ENCODE peak calls at places on chromosomes 7 and 10, in eight cellular contexts. R is tibial artery, I is cardiac fibroblast, X is hepatocyte, T is foreskin fibroblast, B is epithelial cell of proximal tubule, G is HFF-Myc, N is upper lobe of right lung. E is an unnamed sample.

GRCh38 chr10:5216801-5217200 is 20.2 kb downstream of the AKR1C4 start:
- DNase-seq in G (no peak), T (no peak), N (no peak), B (no peak), R (no peak), X (no peak), I (no peak), E (no peak)

GRCh38 chr10:78281627-78282026 is 248.0 kb downstream of the RPS24 start:
- DNase-seq in R (no peak), T (no peak), B (no peak), N (no peak), X (no peak), I (no peak), G (no peak), E (no peak)

GRCh38 chr7:29748286-29749099 is 57.8 kb upstream of the WIPF3 start:
- DNase-seq in X (peak), T (peak), R (no peak), B (no peak), I (peak), N (no peak), G (peak), E (peak)

GRCh38 chr10:29849886-29850285 is 209.5 kb downstream of the JCAD start:
- DNase-seq in N (no peak), R (no peak), T (peak), B (no peak), X (no peak), I (no peak), G (no peak), E (no peak)

GRCh38 chr7:45968312-45968711 is 47.2 kb upstream of the IGFBP3 start:
- DNase-seq in X (no peak), G (no peak), B (no peak), R (no peak), N (no peak), I (no peak), T (no peak), E (no peak)

GRCh38 chr7:39880556-39880955 is 69.5 kb upstream of the CDK13 start:
- DNase-seq in B (no peak), R (no peak), I (peak), X (peak), N (no peak), T (peak), G (no peak), E (peak)

GRCh38 chr10:98340946-98341345 is 73.0 kb upstream of the LOXL4 start:
- DNase-seq in N (no peak), T (peak), R (no peak), X (no peak), G (no peak), I (peak), B (no peak), E (no peak)

GRCh38 chr7:92739091-92739490 is 97.3 kb downstream of the CDK6 start:
- DNase-seq in R (no peak), X (no peak), B (no peak), N (no peak), I (no peak), G (no peak), T (no peak), E (peak)

GRCh38 chr7:1668932-1669485 is 1.1 kb upstream of the ELFN1 start:
- DNase-seq in X (peak), G (no peak), N (peak), T (no peak), R (peak), B (no peak), I (no peak), E (no peak)

GRCh38 chr7:33276325-33276724 is 147.0 kb downstream of the BBS9 start:
- DNase-seq in G (no peak), N (no peak), R (no peak), T (no peak), I (no peak), X (no peak), B (no peak), E (no peak)

GRCh38 chr7:44541876-44542610 is 913 bp upstream of the NPC1L1 start:
- DNase-seq in R (peak), N (peak), I (no peak), G (no peak), T (no peak), B (no peak), X (no peak), E (no peak)
- TF ChIP-seq CTCF in R (no peak), N (no peak), I (no peak), G (no peak), T (no peak), B (no peak), X (no peak), E (no peak)

GRCh38 chr10:99660662-99661369 is 1.5 kb downstream of the ENTPD7 start:
- DNase-seq in N (no peak), X (no peak), T (no peak), G (no peak), R (no peak), B (no peak), I (peak), E (peak)
- H3K4me3 ChIP-seq in N (no peak), X (no peak), T (peak), G (peak), R (no peak), B (peak), I (no peak), E (peak)

GRCh38 chr7:95904099-95904498 is 131.7 kb downstream of the DYNC1I1 start:
- DNase-seq in N (no peak), R (no peak), T (no peak), X (no peak), B (no peak), I (no peak), G (no peak), E (no peak)
- TF ChIP-seq CTCF in N (no peak), R (no peak), T (no peak), X (no peak), B (no peak), I (no peak), G (no peak), E (no peak)

GRCh38 chr10:110737886-110738634 is 93.9 kb downstream of the RBM20 start:
- DNase-seq in X (no peak), B (peak), I (peak), G (no peak), N (no peak), R (no peak), T (no peak), E (peak)

GRCh38 chr10:110735620-110736027 is 91.5 kb downstream of the RBM20 start:
- DNase-seq in R (no peak), N (no peak), B (no peak), G (no peak), T (no peak), X (no peak), I (no peak), E (no peak)

GRCh38 chr10:110730345-110731055 is 86.4 kb downstream of the RBM20 start:
- DNase-seq in B (no peak), T (no peak), N (no peak), X (no peak), I (no peak), G (no peak), R (no peak), E (no peak)

DNA sequence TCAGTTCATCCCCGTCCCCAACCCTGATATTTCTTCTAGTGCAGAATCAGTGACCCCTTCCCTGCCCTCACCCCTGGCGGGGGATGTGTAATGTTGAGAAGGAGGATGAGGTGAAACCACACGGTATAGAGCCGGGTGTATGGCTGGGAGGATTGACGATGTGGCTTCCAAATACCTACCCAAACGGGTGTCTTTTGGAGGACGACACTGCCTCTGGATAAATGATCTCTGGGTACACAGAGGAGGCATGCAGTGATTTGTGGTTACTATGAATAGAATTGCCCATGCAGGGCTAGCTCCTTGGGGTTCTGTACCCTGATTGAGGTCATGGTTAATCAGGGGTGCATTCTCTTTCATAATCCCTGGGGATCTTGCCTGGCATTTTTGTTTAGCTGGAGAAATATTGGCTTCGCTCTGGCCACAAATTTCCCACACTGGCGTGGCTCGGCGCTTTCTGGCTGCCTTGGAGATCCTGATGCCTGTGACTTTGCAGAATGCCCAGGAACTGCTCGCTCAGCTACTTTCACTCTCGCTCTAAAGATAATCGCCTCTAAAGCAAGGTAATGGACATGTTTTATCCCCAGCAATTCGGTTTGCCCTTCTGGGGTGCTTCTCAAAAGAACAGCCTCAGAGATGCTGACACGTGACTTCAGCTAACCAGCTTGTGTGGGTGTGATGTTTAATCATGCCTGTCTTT is 89.3 kb downstream of the RBM20 start:
- DNase-seq in B (no peak), I (no peak), R (no peak), N (no peak), G (no peak), X (no peak), T (no peak), E (no peak)
- H3K4me3 ChIP-seq in B (peak), I (no peak), R (peak), N (peak), G (no peak), X (no peak), T (no peak), E (no peak)

GRCh38 chr7:135845415-135846075 is 96.9 kb upstream of the FAM180A start:
- DNase-seq in N (no peak), G (no peak), R (no peak), X (no peak), T (no peak), B (no peak), I (no peak), E (peak)

GRCh38 chr7:135847242-135847641 is 98.6 kb upstream of the FAM180A start:
- DNase-seq in G (no peak), X (no peak), R (no peak), I (no peak), B (no peak), T (no peak), N (no peak), E (no peak)

GRCh38 chr7:135844903-135845302 is 96.3 kb upstream of the FAM180A start:
- DNase-seq in X (no peak), B (no peak), N (no peak), G (no peak), R (no peak), I (no peak), T (no peak), E (no peak)

GRCh38 chr7:135843214-135843613 is 94.6 kb upstream of the FAM180A start:
- DNase-seq in G (no peak), N (no peak), B (no peak), R (no peak), T (no peak), I (no peak), X (no peak), E (no peak)

DNA sequence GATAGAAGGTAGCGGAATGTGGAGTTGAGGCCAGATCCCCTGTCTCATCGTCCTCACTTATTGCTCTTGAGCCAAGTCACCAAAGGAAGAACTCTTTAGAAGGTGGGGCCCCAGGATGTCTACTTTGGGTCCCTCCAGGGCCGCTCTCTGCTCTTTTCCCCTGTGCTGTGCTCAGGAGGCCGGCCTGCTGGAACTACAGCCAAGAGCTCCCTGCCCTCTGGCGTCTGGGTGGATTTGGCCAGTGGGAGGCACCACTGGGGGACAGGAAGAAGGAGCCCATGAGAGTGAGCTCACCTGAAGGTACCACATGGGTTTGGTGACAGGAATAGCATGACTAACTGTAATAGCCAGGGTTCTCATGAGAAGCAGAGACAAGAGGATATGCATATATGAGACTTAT is 97.7 kb upstream of the FAM180A start:
- DNase-seq in B (no peak), T (no peak), G (no peak), X (no peak), N (no peak), R (no peak), I (no peak), E (no peak)
- TF ChIP-seq CTCF in B (no peak), T (no peak), G (no peak), X (no peak), N (no peak), R (no peak), I (no peak), E (no peak)